ENCODE peak calls at places on chromosomes 12 and 14, in seven cellular contexts. B is lower lobe of right lung, L is SK-N-SH, H is prostate gland, J is HFFc6, K is A549, S is MCF 10A. W is an unnamed sample.

GRCh38 chr12:105142259-105142658 is 34.7 kb downstream of the WASHC4 start:
- DNase-seq in S (no peak), B (no peak), L (no peak), K (no peak), J (no peak), H (no peak), W (no peak)

GRCh38 chr14:20415723-20416622 is 2.7 kb upstream of the TEP1 start:
- DNase-seq in B (no peak), J (peak), H (no peak), L (peak), S (peak), K (peak), W (peak)

GRCh38 chr12:65630555-65630954 is 193.7 kb upstream of the HMGA2 start:
- DNase-seq in K (no peak), J (no peak), H (no peak), L (no peak), S (peak), B (no peak), W (peak)

GRCh38 chr14:60276347-60276746 is 27.3 kb downstream of the PPM1A start:
- DNase-seq in K (no peak), H (no peak), S (no peak), J (no peak), B (no peak), L (no peak), W (no peak)

GRCh38 chr12:79557690-79558315 is 133.0 kb downstream of the PAWR start:
- DNase-seq in H (no peak), L (no peak), J (peak), S (no peak), B (no peak), K (no peak), W (no peak)

GRCh38 chr12:121804417-121805111 is 755 bp downstream of the SETD1B start:
- DNase-seq in S (peak), J (no peak), K (peak), L (peak), B (no peak), H (no peak), W (no peak)

GRCh38 chr12:109875572-109876131 is 4.7 kb downstream of the GLTP start:
- DNase-seq in S (no peak), B (peak), L (peak), H (peak), J (no peak), K (no peak), W (peak)

GRCh38 chr12:89709994-89710872 is 1.6 kb upstream of the ATP2B1 start:
- DNase-seq in B (peak), J (peak), L (no peak), K (no peak), H (peak), S (no peak), W (peak)

GRCh38 chr12:114339626-114340025 is 66.3 kb downstream of the TBX5 start:
- DNase-seq in K (no peak), H (no peak), L (no peak), B (no peak), S (no peak), J (peak), W (no peak)

GRCh38 chr14:80395031-80395430 is 183.7 kb upstream of the DIO2 start:
- DNase-seq in L (no peak), B (no peak), H (no peak), K (no peak), S (no peak), J (no peak), W (no peak)

GRCh38 chr14:20427231-20428009 is 8.5 kb downstream of the KLHL33 start:
- DNase-seq in K (peak), S (peak), J (peak), H (no peak), L (no peak), B (no peak), W (peak)

GRCh38 chr12:12721251-12721689 is 4.1 kb downstream of the CDKN1B start:
- DNase-seq in S (peak), K (peak), H (no peak), L (no peak), B (no peak), J (no peak), W (peak)

DNA sequence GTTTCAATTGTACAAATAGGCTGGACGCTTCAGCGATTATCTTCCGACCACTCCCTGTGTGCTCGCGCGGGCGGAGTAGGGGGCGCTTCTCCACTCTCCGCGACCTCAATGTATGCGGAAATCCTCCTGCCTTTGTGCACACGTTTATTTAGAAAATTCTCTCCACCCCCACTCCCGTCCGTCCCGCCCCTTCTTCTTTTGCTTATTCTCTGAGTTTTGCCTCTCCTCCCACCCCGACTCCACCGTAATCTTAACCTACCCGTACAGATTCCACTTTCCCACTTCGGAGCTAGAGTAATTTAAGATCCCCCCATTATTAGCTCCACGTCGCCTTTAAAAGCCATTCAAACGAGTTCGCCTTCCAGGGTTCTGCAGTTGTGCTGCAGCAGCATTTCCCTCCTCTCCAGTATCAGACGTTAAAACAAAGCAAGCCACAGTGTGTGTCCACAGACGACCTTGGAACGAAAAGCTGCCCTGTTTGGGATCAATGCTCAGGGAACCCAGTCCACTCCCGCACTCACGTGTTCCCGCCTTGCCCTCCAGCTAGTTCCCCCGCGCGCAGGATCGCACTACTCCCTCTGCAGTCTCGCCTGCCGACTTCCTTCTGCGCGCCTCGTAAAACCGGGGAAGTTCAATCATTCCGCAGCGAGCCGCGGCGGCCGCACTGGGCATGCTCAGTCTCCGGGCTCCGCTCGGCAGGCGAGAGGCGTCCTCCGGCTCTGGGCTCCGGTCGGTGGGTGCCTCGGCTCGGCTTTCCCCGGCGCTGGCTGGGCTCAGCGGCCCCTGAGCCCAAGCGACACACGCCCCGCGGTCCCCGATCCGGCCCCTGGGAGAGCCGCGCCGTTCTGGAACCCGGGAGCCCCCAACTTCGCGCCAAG is at the start of gene ANO6:
- DNase-seq in J (peak), B (peak), S (peak), K (peak), L (peak), H (peak), W (peak)
- TF ChIP-seq CTCF in J (peak), B (peak), S (no peak), K (peak), L (peak), H (no peak), W (peak)

DNA sequence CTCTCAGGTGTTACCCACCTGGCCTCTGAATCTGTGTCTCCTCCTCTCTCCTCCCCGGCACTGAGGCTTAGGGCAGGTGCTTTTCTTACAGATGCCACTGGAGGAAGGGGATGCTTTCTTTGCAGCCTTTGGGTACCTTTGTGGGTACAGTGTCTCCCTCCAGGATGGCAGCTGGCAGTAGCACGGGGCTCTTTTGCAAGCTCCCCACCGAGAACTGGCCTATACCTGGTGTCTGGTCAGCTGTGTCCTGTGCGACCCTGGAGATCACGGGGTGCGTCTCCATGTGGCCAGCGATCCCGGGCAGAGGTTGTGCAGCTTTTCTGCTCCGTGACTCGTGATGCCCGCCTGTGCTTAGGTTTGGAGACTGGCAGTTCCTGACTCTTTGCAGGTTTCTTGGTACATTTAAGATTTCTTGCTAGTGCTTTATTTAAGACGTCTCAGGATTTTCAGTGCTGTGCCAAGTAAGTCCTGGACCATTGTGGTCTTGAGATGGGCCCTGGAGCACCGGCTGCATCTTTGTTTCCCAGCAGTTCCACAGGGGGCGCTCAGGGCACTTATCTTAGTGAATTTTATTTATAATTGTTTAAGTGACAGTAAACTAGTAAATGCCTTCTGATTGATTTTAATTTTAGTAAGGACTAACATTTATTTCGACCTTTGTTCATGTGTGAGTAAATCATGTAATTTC is 68.9 kb downstream of the DDX51 start:
- DNase-seq in B (no peak), K (no peak), J (no peak), H (no peak), L (no peak), S (no peak), W (no peak)
- TF ChIP-seq CTCF in B (no peak), K (peak), J (peak), H (no peak), L (peak), S (no peak), W (no peak)

GRCh38 chr14:34231626-34232025 is 230.4 kb downstream of the SPTSSA start:
- DNase-seq in J (no peak), K (no peak), B (no peak), H (no peak), L (no peak), S (peak), W (no peak)

GRCh38 chr14:34229140-34229539 is 232.9 kb downstream of the SPTSSA start:
- DNase-seq in J (no peak), K (no peak), L (no peak), S (no peak), B (no peak), H (no peak), W (no peak)

GRCh38 chr14:34224221-34224620 is 237.8 kb downstream of the SPTSSA start:
- DNase-seq in J (no peak), L (no peak), B (no peak), H (no peak), K (no peak), S (no peak), W (no peak)

GRCh38 chr14:34228663-34229001 is 233.4 kb downstream of the SPTSSA start:
- DNase-seq in B (no peak), J (no peak), K (no peak), H (no peak), L (no peak), S (no peak), W (no peak)

DNA sequence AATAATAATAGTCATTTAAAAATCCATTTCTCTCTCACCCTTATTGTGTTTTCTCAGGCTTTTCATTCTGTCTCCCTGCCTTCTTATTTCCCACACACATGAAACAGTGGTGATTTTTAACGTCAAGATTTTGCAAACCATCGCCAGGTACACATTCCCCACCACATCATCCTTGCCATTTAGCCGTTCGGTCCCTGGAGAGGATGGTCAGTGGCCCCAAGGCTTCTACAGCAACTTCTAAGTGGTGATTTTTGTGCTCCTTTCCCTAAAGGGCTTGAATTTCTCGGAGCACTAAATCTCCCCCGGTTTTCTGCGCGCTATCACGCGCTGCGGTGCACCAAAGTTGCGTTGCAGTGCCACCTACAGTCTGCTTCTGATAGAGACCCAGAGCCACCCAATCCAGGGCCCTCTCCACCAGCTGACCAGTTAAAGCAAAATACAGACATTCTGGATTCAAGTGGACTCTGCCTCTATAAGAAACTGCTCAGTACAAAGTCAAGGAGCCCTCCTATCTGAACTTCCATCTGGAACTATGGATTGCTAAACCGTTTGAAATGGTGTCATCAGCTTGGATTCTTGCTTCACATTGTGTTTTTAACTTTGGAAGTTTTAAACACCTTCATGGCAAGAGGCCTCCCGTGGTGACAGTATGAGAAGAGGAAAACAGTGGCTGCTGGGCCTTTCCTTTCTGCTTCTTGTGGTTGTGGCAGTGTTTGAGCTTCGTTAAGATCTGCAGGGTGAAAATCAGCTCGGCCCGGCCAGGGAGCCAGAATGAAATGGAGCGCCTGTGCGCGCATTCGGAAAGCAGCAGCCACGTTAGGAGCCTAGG is 234.0 kb downstream of the SPTSSA start:
- DNase-seq in L (peak), H (peak), B (peak), J (peak), S (peak), K (peak), W (no peak)
- TF ChIP-seq CTCF in L (peak), H (peak), B (peak), J (peak), S (peak), K (peak), W (peak)

DNA sequence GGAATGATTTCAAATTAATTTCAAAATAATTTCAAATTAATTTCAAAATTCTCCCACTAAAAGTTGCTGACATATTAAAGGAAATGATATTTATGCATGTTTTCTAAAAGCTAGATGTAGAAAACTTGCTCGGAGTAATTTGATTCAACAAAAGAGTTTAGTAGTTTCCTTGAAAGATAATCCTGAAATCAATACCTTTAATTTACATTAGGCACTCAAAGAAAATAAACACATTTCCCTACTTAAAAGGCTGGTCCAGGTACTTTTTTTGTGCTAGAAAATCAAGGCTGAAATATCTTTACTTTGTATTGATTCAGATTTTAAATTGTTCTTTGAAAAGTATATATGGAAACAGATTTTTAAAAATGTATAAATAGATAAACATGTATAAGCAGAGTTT is 370.5 kb downstream of the RAD51B start:
- DNase-seq in K (no peak), S (no peak), L (no peak), J (no peak), B (no peak), H (no peak), W (no peak)
- TF ChIP-seq CTCF in K (no peak), S (no peak), L (no peak), J (no peak), B (no peak), H (no peak), W (no peak)

W was measured in bronchial epithelial cell.